ENCODE peak calls at places on chromosome 17, in nine cellular contexts. P is gastrocnemius medialis, U is uterus, A is neural progenitor cell, Y is thoracic aorta, G is bronchial epithelial cell, K is lung, R is OCI-LY7, F is transverse colon. M is an unnamed sample. For H3K36me3, the result is how much of the 10 kb centered on the place peaks cover.

GRCh38 chr17:57368637-57369336 is 112.5 kb downstream of the MSI2 start:
- DNase-seq in A (no peak), P (no peak), U (no peak), K (no peak), Y (no peak), R (no peak), G (no peak), F (peak), M (no peak)

GRCh38 chr17:75507712-75508111 is 7.6 kb downstream of the CASKIN2 start:
- DNase-seq in R (no peak), G (no peak), K (no peak), Y (no peak), A (no peak), U (no peak), F (no peak), P (no peak), M (no peak)

GRCh38 chr17:63479495-63480184 is 2.8 kb downstream of the ACE start:
- DNase-seq in R (no peak), G (no peak), F (no peak), P (no peak), U (no peak), Y (no peak), K (no peak), A (no peak), M (no peak)

GRCh38 chr17:28792877-28793666 is 49.3 kb downstream of the TRAF4 start:
- DNase-seq in A (no peak), Y (no peak), G (no peak), F (no peak), U (no peak), P (no peak), R (no peak), K (no peak), M (no peak)

GRCh38 chr17:58969156-58969555 is 137.5 kb downstream of the TRIM37 start:
- DNase-seq in F (no peak), U (no peak), G (peak), P (no peak), R (no peak), K (no peak), Y (no peak), A (no peak), M (no peak)

GRCh38 chr17:38868968-38869646 is 751 bp upstream of the LASP1 start:
- DNase-seq in P (peak), K (peak), G (peak), R (peak), U (peak), A (peak), Y (peak), F (peak), M (peak)

GRCh38 chr17:81329279-81329926 is 34.3 kb upstream of the SLC38A10 start:
- DNase-seq in K (peak), Y (no peak), U (peak), P (peak), F (peak), A (peak), G (peak), R (no peak), M (peak)

GRCh38 chr17:13176436-13176835 is 158.6 kb upstream of the ELAC2 start:
- DNase-seq in A (peak), Y (no peak), K (no peak), F (no peak), G (no peak), P (no peak), U (no peak), R (no peak), M (no peak)

GRCh38 chr17:58823051-58823525 is 67.4 kb downstream of the PPM1E start:
- DNase-seq in R (no peak), G (no peak), Y (no peak), K (no peak), A (no peak), P (no peak), F (no peak), U (no peak), M (no peak)

GRCh38 chr17:8875957-8876356 is 8.5 kb upstream of the PIK3R6 start:
- DNase-seq in K (no peak), A (no peak), G (peak), U (no peak), F (no peak), Y (no peak), P (no peak), R (no peak), M (no peak)

GRCh38 chr17:17493249-17493985 is 2.8 kb downstream of the RASD1 start:
- DNase-seq in R (no peak), U (no peak), P (peak), F (peak), G (no peak), A (peak), Y (no peak), K (no peak), M (peak)

GRCh38 chr17:28811594-28812135 is 30.9 kb downstream of the FAM222B start:
- DNase-seq in Y (no peak), A (peak), F (peak), K (no peak), U (no peak), R (peak), P (no peak), G (peak), M (peak)

GRCh38 chr17:28174352-28175046 is 132.0 kb downstream of the NLK start:
- DNase-seq in U (no peak), F (no peak), R (peak), A (no peak), P (no peak), G (peak), Y (no peak), K (no peak), M (no peak)

GRCh38 chr17:47959825-47960655 is 2.4 kb upstream of the PRR15L start:
- DNase-seq in A (no peak), G (no peak), Y (no peak), P (no peak), F (peak), K (no peak), U (no peak), R (no peak), M (no peak)

GRCh38 chr17:5798104-5798503 is 213.8 kb upstream of the NLRP1 start:
- DNase-seq in Y (no peak), U (no peak), G (no peak), A (no peak), P (no peak), K (no peak), F (no peak), R (no peak), M (no peak)

GRCh38 chr17:5793157-5793556 is 208.8 kb upstream of the NLRP1 start:
- DNase-seq in K (no peak), R (no peak), P (no peak), Y (no peak), F (no peak), A (no peak), U (no peak), G (no peak), M (no peak)

GRCh38 chr17:5797447-5797846 is 213.1 kb upstream of the NLRP1 start:
- DNase-seq in Y (no peak), A (peak), U (no peak), P (no peak), F (no peak), R (no peak), G (no peak), K (no peak), M (no peak)

GRCh38 chr17:5794881-5795486 is 210.7 kb upstream of the NLRP1 start:
- DNase-seq in A (no peak), F (no peak), K (no peak), P (no peak), G (no peak), Y (no peak), R (no peak), U (no peak), M (no peak)

DNA sequence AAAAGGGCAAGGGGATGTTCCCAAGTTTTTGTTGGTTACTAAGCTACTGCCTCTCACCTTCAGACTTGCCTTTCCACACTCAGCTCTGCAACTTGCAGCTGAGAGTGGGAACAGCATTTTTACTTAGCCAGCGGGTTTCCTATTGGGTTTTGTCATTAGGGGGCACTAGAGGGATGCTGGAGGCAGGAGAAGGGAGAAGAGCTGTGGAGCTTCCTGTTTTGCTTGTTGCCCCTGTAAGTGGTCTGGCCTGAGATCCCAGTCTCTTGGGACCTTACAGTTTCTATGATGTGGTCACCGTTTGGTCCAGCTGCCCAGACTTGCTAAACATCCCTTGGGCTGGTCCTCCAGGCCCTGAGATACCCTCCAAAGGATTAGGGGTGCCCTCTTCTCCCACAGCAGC is 209.6 kb upstream of the NLRP1 start:
- DNase-seq in P (no peak), R (no peak), A (peak), U (no peak), G (peak), K (no peak), Y (no peak), F (no peak), M (no peak)
- TF ChIP-seq CTCF in P (peak), R (peak), A (peak), U (no peak), G (peak), K (no peak), Y (no peak), F (no peak), M (no peak)

GRCh38 chr17:32110596-32110995 is 31.7 kb upstream of the RHOT1 start:
- DNase-seq in R (no peak), K (no peak), U (no peak), Y (no peak), A (no peak), P (no peak), F (no peak), G (no peak), M (no peak)
- H3K36me3 ChIP-seq in R (under half), K (under half), U (under half), Y (under half), A (under half), P (under half), F (under half), G (under half), M (under half)

GRCh38 chr17:67376509-67376891 is 581 bp upstream of the PITPNC1 start:
- DNase-seq in U (no peak), G (no peak), K (no peak), Y (no peak), R (peak), F (peak), P (no peak), A (no peak), M (peak)

GRCh38 chr17:67378444-67379250 is 1.6 kb downstream of the PITPNC1 start:
- DNase-seq in F (peak), K (peak), Y (no peak), U (peak), A (peak), G (peak), P (peak), R (peak), M (peak)

GRCh38 chr17:67379251-67379630 is 2.2 kb downstream of the PITPNC1 start:
- DNase-seq in K (no peak), P (no peak), G (no peak), Y (no peak), R (no peak), U (no peak), F (no peak), A (no peak), M (no peak)

GRCh38 chr17:67376892-67377726 is at the start of gene PITPNC1:
- DNase-seq in R (peak), G (peak), A (peak), F (peak), Y (peak), U (peak), K (peak), P (peak), M (peak)

DNA sequence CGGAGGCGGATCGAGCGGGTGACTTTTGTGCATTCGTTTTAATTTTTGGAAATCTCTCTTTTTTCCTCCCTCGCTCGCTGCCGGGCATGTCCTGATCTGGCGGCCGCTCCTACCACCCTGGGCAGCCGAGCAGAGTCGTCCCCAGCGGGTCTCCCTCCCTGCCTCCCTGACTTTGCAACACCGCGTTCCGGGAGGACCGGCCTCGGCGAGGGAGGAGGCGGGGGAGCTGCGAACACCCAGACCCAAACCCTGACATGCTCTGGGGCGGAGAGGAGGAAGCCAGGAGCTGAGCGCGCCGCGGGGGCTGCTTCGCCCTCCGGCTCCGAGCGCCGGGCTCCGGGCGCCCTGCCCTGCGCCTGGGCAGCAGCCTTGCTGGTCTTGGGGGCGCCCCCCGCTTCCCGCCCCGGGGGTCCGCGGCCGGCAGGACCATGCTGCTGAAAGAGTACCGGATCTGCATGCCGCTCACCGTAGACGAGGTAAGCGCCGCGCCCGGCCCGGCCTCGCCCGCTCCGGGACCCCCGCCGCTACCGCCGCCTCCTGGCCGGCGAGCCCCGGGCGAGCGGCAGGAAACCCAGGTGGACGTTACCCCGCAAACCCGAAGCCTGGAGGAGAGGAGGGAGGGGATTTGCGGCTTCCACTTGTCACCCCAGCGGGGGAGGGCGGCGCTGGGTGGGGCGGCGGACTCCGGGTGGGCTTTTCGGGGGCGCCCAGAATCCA is 804 bp downstream of the PITPNC1 start:
- DNase-seq in A (peak), P (no peak), R (peak), U (peak), G (peak), Y (no peak), F (peak), K (peak), M (peak)
- TF ChIP-seq CTCF in A (peak), P (no peak), R (peak), U (peak), G (peak), Y (no peak), F (no peak), K (no peak), M (no peak)

GRCh38 chr17:4895121-4895520 is 4.2 kb upstream of the C17orf107 start:
- DNase-seq in A (no peak), G (no peak), U (no peak), R (no peak), K (no peak), F (no peak), Y (no peak), P (no peak), M (no peak)

GRCh38 chr17:4897785-4898184 is 1.6 kb upstream of the C17orf107 start:
- DNase-seq in U (no peak), G (no peak), Y (no peak), A (no peak), R (no peak), K (no peak), F (no peak), P (no peak), M (no peak)

GRCh38 chr17:4895676-4896331 is 3.5 kb upstream of the C17orf107 start:
- DNase-seq in R (no peak), U (no peak), K (no peak), A (peak), P (no peak), G (no peak), Y (no peak), F (no peak), M (no peak)

GRCh38 chr17:4897198-4897657 is 2.1 kb upstream of the C17orf107 start:
- DNase-seq in U (no peak), Y (no peak), P (no peak), F (no peak), K (no peak), R (no peak), A (no peak), G (no peak), M (no peak)

GRCh38 chr17:4896332-4897197 is 2.8 kb upstream of the C17orf107 start:
- DNase-seq in R (no peak), U (no peak), A (no peak), P (no peak), K (no peak), Y (no peak), G (no peak), F (no peak), M (no peak)
- H3K36me3 ChIP-seq in R (under half), U (under half), A (under half), P (under half), K (half or more), Y (under half), G (half or more), F (under half), M (half or more)

GRCh38 chr17:45370949-45371413 is 54.2 kb upstream of the MAP3K14 start:
- DNase-seq in F (no peak), G (peak), K (no peak), A (no peak), P (no peak), Y (no peak), R (no peak), U (no peak), M (peak)
- TF ChIP-seq CTCF in F (no peak), G (no peak), K (no peak), A (no peak), P (no peak), Y (no peak), R (no peak), U (no peak), M (no peak)

DNA sequence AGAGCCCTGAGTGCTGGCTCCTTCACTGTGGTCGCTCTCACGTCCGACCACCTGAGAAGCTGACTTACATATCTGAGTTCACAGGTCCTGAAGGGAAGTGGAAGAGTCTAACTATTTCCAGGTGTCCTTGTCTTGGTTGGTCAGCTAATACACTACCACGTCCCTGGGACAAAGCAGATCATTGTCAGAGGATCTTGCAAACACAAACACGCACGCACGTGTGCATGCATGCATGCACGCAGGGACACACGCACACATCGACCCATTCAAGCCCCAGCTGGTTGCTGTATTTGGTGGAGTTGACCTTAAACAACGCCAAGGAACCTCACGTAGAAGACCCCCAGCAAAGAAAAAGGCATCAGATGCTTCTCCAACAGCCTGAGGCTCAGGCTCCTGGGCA is 95.9 kb downstream of the TBC1D16 start:
- DNase-seq in K (no peak), Y (no peak), A (no peak), G (no peak), U (no peak), P (no peak), F (no peak), R (no peak), M (no peak)
- H3K36me3 ChIP-seq in K (under half), Y (under half), A (under half), G (under half), U (under half), P (under half), F (under half), R (under half), M (under half)

M was measured in sigmoid colon.